ENCODE peak calls at places on chromosomes 16 and 17, in nine cellular contexts. O is testis, I is cerebellar nuclear complex, M is NCI-H1436 treated with DMSO at 0.1 percent for 48 hours, V is GM04504, D is EH, P is NCI-H2081, W is AG04450, L is bronchial epithelial cell. S is an unnamed sample.
A peak's percentile ranks its signal among the peaks of the same experiment; 100 is the strongest.

GRCh38 chr16:66196770-66197169 is 169.7 kb upstream of the CDH5 start:
- DNase-seq in O (no peak), I (no peak), M (no peak), V (no peak), D (no peak), P (no peak), W (no peak), L (no peak), S (no peak)

GRCh38 chr17:51873302-51873701 is 285.2 kb downstream of the CA10 start:
- DNase-seq in O (no peak), I (no peak), M (no peak), V (no peak), D (no peak), P (no peak), W (no peak), L (no peak), S (no peak)

GRCh38 chr17:20944014-20944905 is 98.6 kb downstream of the USP22 start:
- DNase-seq in O (no peak), I (no peak), M (no peak), V (no peak), D (no peak), P (no peak), W (no peak), L (peak; percentile 63), S (peak; percentile 62)

GRCh38 chr16:57422026-57422944 is 17.7 kb downstream of the CCL17 start:
- DNase-seq in O (peak; percentile 65), I (no peak), M (no peak), V (peak; percentile 17), D (peak; percentile 70), P (no peak), W (peak; percentile 39), L (peak; percentile 53), S (peak; percentile 43)

GRCh38 chr16:72947379-72948237 is 100.3 kb downstream of the ZFHX3 start:
- DNase-seq in O (no peak), I (no peak), M (no peak), V (no peak), D (no peak), P (no peak), W (no peak), L (no peak), S (peak; percentile 90)

GRCh38 chr17:57271821-57272220 is 15.5 kb downstream of the MSI2 start:
- DNase-seq in O (no peak), I (no peak), M (no peak), V (no peak), D (no peak), P (no peak), W (no peak), L (no peak), S (no peak)

GRCh38 chr17:46003907-46004748 is 5.1 kb downstream of the STH start:
- DNase-seq in O (peak; percentile 64), I (no peak), M (no peak), V (no peak), D (peak; percentile 17), P (peak; percentile 88), W (no peak), L (no peak), S (peak; percentile 81)

GRCh38 chr16:5639531-5639930 is 541.9 kb upstream of the EEF2KMT start:
- DNase-seq in O (no peak), I (no peak), M (no peak), V (no peak), D (no peak), P (no peak), W (no peak), L (no peak), S (no peak)

GRCh38 chr17:32191306-32191705 is 49.0 kb downstream of the RHOT1 start:
- DNase-seq in O (no peak), I (no peak), M (no peak), V (no peak), D (peak; percentile 73), P (no peak), W (no peak), L (peak; percentile 37), S (no peak)

GRCh38 chr16:71373073-71373472 is 14.6 kb downstream of the CALB2 start:
- DNase-seq in O (no peak), I (no peak), M (no peak), V (peak; percentile 27), D (peak; percentile 65), P (no peak), W (peak; percentile 15), L (no peak), S (no peak)

S was measured in adrenal gland.